ENCODE peak calls at places on chromosomes 7 and 10, in seven cellular contexts. One of them, this sample, is unnamed.

GRCh38 chr10:23432161-23432560 is 6.7 kb upstream of the OTUD1 start:
- DNase-seq in fibroblast of lung: no peak
- DNase-seq in astrocyte of the cerebellum: no peak
- DNase-seq in AG04449: no peak
- DNase-seq in CD4-positive, alpha-beta T cell: no peak
- DNase-seq in endodermal cell: no peak
- DNase-seq in Panc1: no peak
- DNase-seq in this sample: no peak

GRCh38 chr7:93980744-93981479 is 23.2 kb downstream of the BET1 start:
- DNase-seq in fibroblast of lung: no peak
- DNase-seq in astrocyte of the cerebellum: no peak
- DNase-seq in AG04449: no peak
- DNase-seq in CD4-positive, alpha-beta T cell: no peak
- DNase-seq in endodermal cell: no peak
- DNase-seq in Panc1: no peak
- DNase-seq in this sample: no peak

GRCh38 chr7:82131224-82131623 is 312.4 kb downstream of the CACNA2D1 start:
- DNase-seq in fibroblast of lung: peak
- DNase-seq in astrocyte of the cerebellum: no peak
- DNase-seq in AG04449: no peak
- DNase-seq in CD4-positive, alpha-beta T cell: no peak
- DNase-seq in endodermal cell: no peak
- DNase-seq in Panc1: no peak
- DNase-seq in this sample: no peak

GRCh38 chr10:86286591-86287421 is 79.8 kb downstream of the GRID1 start:
- DNase-seq in fibroblast of lung: no peak
- DNase-seq in astrocyte of the cerebellum: no peak
- DNase-seq in AG04449: no peak
- DNase-seq in CD4-positive, alpha-beta T cell: no peak
- DNase-seq in endodermal cell: peak
- DNase-seq in Panc1: no peak
- DNase-seq in this sample: no peak

GRCh38 chr7:122674502-122674901 is 24.4 kb downstream of the RNF133 start:
- DNase-seq in fibroblast of lung: peak
- DNase-seq in astrocyte of the cerebellum: peak
- DNase-seq in AG04449: no peak
- DNase-seq in CD4-positive, alpha-beta T cell: no peak
- DNase-seq in endodermal cell: no peak
- DNase-seq in Panc1: no peak
- DNase-seq in this sample: no peak

GRCh38 chr10:84543077-84543476 is 214.7 kb downstream of the CCSER2 start:
- DNase-seq in fibroblast of lung: no peak
- DNase-seq in astrocyte of the cerebellum: no peak
- DNase-seq in AG04449: no peak
- DNase-seq in CD4-positive, alpha-beta T cell: no peak
- DNase-seq in endodermal cell: peak
- DNase-seq in Panc1: no peak
- DNase-seq in this sample: no peak

GRCh38 chr7:146175716-146176115 is 59.1 kb downstream of the CNTNAP2 start:
- DNase-seq in fibroblast of lung: no peak
- DNase-seq in astrocyte of the cerebellum: no peak
- DNase-seq in AG04449: no peak
- DNase-seq in CD4-positive, alpha-beta T cell: no peak
- DNase-seq in endodermal cell: no peak
- DNase-seq in Panc1: no peak
- DNase-seq in this sample: no peak

GRCh38 chr10:112213836-112214235 is 30.3 kb upstream of the GPAM start:
- DNase-seq in fibroblast of lung: no peak
- DNase-seq in astrocyte of the cerebellum: no peak
- DNase-seq in AG04449: no peak
- DNase-seq in CD4-positive, alpha-beta T cell: no peak
- DNase-seq in endodermal cell: no peak
- DNase-seq in Panc1: no peak
- DNase-seq in this sample: no peak

GRCh38 chr7:12684733-12685132 is 2.7 kb upstream of the ARL4A start:
- DNase-seq in fibroblast of lung: no peak
- DNase-seq in astrocyte of the cerebellum: no peak
- DNase-seq in AG04449: no peak
- DNase-seq in CD4-positive, alpha-beta T cell: no peak
- DNase-seq in endodermal cell: no peak
- DNase-seq in Panc1: no peak
- DNase-seq in this sample: no peak

GRCh38 chr10:5595591-5596590 is 70.5 kb downstream of the ASB13 start:
- DNase-seq in fibroblast of lung: peak
- DNase-seq in astrocyte of the cerebellum: peak
- DNase-seq in AG04449: peak
- DNase-seq in CD4-positive, alpha-beta T cell: no peak
- DNase-seq in endodermal cell: no peak
- DNase-seq in Panc1: peak
- DNase-seq in this sample: no peak

GRCh38 chr10:115773832-115774231 is 499.2 kb downstream of the GFRA1 start:
- DNase-seq in fibroblast of lung: peak
- DNase-seq in astrocyte of the cerebellum: no peak
- DNase-seq in AG04449: no peak
- DNase-seq in CD4-positive, alpha-beta T cell: no peak
- DNase-seq in endodermal cell: no peak
- DNase-seq in Panc1: no peak
- DNase-seq in this sample: no peak

GRCh38 chr7:157008206-157009169 is 2.0 kb downstream of the MNX1 start:
- DNase-seq in fibroblast of lung: no peak
- DNase-seq in astrocyte of the cerebellum: no peak
- DNase-seq in AG04449: no peak
- DNase-seq in CD4-positive, alpha-beta T cell: no peak
- DNase-seq in endodermal cell: peak
- DNase-seq in Panc1: no peak
- DNase-seq in this sample: no peak

GRCh38 chr10:91603931-91604331 is 28.9 kb downstream of the PPP1R3C start:
- DNase-seq in fibroblast of lung: peak
- DNase-seq in astrocyte of the cerebellum: peak
- DNase-seq in AG04449: no peak
- DNase-seq in CD4-positive, alpha-beta T cell: no peak
- DNase-seq in endodermal cell: no peak
- DNase-seq in Panc1: no peak
- DNase-seq in this sample: peak

GRCh38 chr7:17523813-17524741 is 225.6 kb downstream of the AHR start:
- DNase-seq in fibroblast of lung: peak
- DNase-seq in astrocyte of the cerebellum: peak
- DNase-seq in AG04449: no peak
- DNase-seq in CD4-positive, alpha-beta T cell: no peak
- DNase-seq in endodermal cell: no peak
- DNase-seq in Panc1: peak
- DNase-seq in this sample: no peak

GRCh38 chr10:122689146-122689807 is 10.4 kb downstream of the C10orf120 start:
- DNase-seq in fibroblast of lung: no peak
- DNase-seq in astrocyte of the cerebellum: no peak
- DNase-seq in AG04449: no peak
- DNase-seq in CD4-positive, alpha-beta T cell: no peak
- DNase-seq in endodermal cell: no peak
- DNase-seq in Panc1: no peak
- DNase-seq in this sample: no peak

GRCh38 chr7:102072636-102073209 is 213.9 kb upstream of the SH2B2 start:
- DNase-seq in fibroblast of lung: no peak
- DNase-seq in astrocyte of the cerebellum: no peak
- DNase-seq in AG04449: no peak
- DNase-seq in CD4-positive, alpha-beta T cell: no peak
- DNase-seq in endodermal cell: no peak
- DNase-seq in Panc1: no peak
- DNase-seq in this sample: no peak

GRCh38 chr10:7817984-7818294 is 366 bp upstream of the TAF3 start:
- DNase-seq in fibroblast of lung: no peak
- DNase-seq in astrocyte of the cerebellum: no peak
- DNase-seq in AG04449: no peak
- DNase-seq in CD4-positive, alpha-beta T cell: no peak
- DNase-seq in endodermal cell: no peak
- DNase-seq in Panc1: no peak
- DNase-seq in this sample: no peak

GRCh38 chr10:7824251-7824650 is 5.9 kb downstream of the TAF3 start:
- DNase-seq in fibroblast of lung: no peak
- DNase-seq in astrocyte of the cerebellum: no peak
- DNase-seq in AG04449: no peak
- DNase-seq in CD4-positive, alpha-beta T cell: no peak
- DNase-seq in endodermal cell: no peak
- DNase-seq in Panc1: no peak
- DNase-seq in this sample: no peak

GRCh38 chr10:7818295-7819125 is at the start of gene TAF3:
- DNase-seq in fibroblast of lung: peak
- DNase-seq in astrocyte of the cerebellum: peak
- DNase-seq in AG04449: no peak
- DNase-seq in CD4-positive, alpha-beta T cell: peak
- DNase-seq in endodermal cell: peak
- DNase-seq in Panc1: no peak
- DNase-seq in this sample: peak

GRCh38 chr10:7817576-7817975 is 729 bp upstream of the TAF3 start:
- DNase-seq in fibroblast of lung: no peak
- DNase-seq in astrocyte of the cerebellum: no peak
- DNase-seq in AG04449: no peak
- DNase-seq in CD4-positive, alpha-beta T cell: no peak
- DNase-seq in endodermal cell: peak
- DNase-seq in Panc1: no peak
- DNase-seq in this sample: no peak

GRCh38 chr10:7819126-7819470 is 793 bp downstream of the TAF3 start:
- DNase-seq in fibroblast of lung: peak
- DNase-seq in astrocyte of the cerebellum: peak
- DNase-seq in AG04449: no peak
- DNase-seq in CD4-positive, alpha-beta T cell: no peak
- DNase-seq in endodermal cell: peak
- DNase-seq in Panc1: no peak
- DNase-seq in this sample: no peak
- TF ChIP-seq CTCF in fibroblast of lung: peak
- TF ChIP-seq CTCF in astrocyte of the cerebellum: peak
- TF ChIP-seq CTCF in AG04449: peak
- TF ChIP-seq CTCF in CD4-positive, alpha-beta T cell: no peak
- TF ChIP-seq CTCF in endodermal cell: peak
- TF ChIP-seq CTCF in Panc1: peak
- TF ChIP-seq CTCF in this sample: no peak

DNA sequence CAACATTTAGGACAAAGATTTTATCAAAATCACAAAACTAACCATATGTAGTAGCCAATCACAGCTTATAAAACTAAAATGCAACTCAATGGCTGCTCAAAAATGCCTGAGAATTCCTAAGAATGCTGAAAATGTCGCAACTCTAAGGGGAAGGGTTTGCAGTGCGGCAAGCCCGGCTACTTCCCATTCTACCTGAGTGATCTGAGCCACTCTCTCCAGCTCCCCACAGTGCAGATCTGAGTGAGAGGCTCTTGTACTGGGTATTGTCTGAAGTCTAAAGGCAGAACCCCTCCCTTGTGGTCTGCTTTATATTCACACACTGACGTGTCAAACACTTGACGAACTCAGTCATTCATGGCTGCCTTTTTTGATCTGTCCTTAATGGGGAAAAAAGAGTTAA is 28.9 kb downstream of the RAB11FIP2 start:
- DNase-seq in fibroblast of lung: no peak
- DNase-seq in astrocyte of the cerebellum: no peak
- DNase-seq in AG04449: no peak
- DNase-seq in CD4-positive, alpha-beta T cell: no peak
- DNase-seq in endodermal cell: peak
- DNase-seq in Panc1: no peak
- DNase-seq in this sample: no peak
- TF ChIP-seq CTCF in fibroblast of lung: no peak
- TF ChIP-seq CTCF in astrocyte of the cerebellum: no peak
- TF ChIP-seq CTCF in AG04449: no peak
- TF ChIP-seq CTCF in CD4-positive, alpha-beta T cell: no peak
- TF ChIP-seq CTCF in endodermal cell: no peak
- TF ChIP-seq CTCF in Panc1: no peak
- TF ChIP-seq CTCF in this sample: no peak

GRCh38 chr10:72126184-72126871 is 38.0 kb upstream of the SPOCK2 start:
- DNase-seq in fibroblast of lung: peak
- DNase-seq in astrocyte of the cerebellum: peak
- DNase-seq in AG04449: peak
- DNase-seq in CD4-positive, alpha-beta T cell: no peak
- DNase-seq in endodermal cell: no peak
- DNase-seq in Panc1: no peak
- DNase-seq in this sample: no peak
- TF ChIP-seq CTCF in fibroblast of lung: peak
- TF ChIP-seq CTCF in astrocyte of the cerebellum: peak
- TF ChIP-seq CTCF in AG04449: peak
- TF ChIP-seq CTCF in CD4-positive, alpha-beta T cell: peak
- TF ChIP-seq CTCF in endodermal cell: peak
- TF ChIP-seq CTCF in Panc1: peak
- TF ChIP-seq CTCF in this sample: peak

GRCh38 chr10:110871236-110872084 is at the start of gene PDCD4:
- DNase-seq in fibroblast of lung: peak
- DNase-seq in astrocyte of the cerebellum: peak
- DNase-seq in AG04449: peak
- DNase-seq in CD4-positive, alpha-beta T cell: peak
- DNase-seq in endodermal cell: peak
- DNase-seq in Panc1: peak
- DNase-seq in this sample: peak

GRCh38 chr10:110873951-110874350 is 2.2 kb downstream of the PDCD4 start:
- DNase-seq in fibroblast of lung: no peak
- DNase-seq in astrocyte of the cerebellum: no peak
- DNase-seq in AG04449: no peak
- DNase-seq in CD4-positive, alpha-beta T cell: no peak
- DNase-seq in endodermal cell: no peak
- DNase-seq in Panc1: no peak
- DNase-seq in this sample: no peak

GRCh38 chr10:110872984-110873569 is 1.3 kb downstream of the PDCD4 start:
- DNase-seq in fibroblast of lung: no peak
- DNase-seq in astrocyte of the cerebellum: no peak
- DNase-seq in AG04449: no peak
- DNase-seq in CD4-positive, alpha-beta T cell: no peak
- DNase-seq in endodermal cell: no peak
- DNase-seq in Panc1: no peak
- DNase-seq in this sample: no peak

GRCh38 chr10:110870823-110871235 is 899 bp upstream of the PDCD4 start:
- DNase-seq in fibroblast of lung: no peak
- DNase-seq in astrocyte of the cerebellum: no peak
- DNase-seq in AG04449: no peak
- DNase-seq in CD4-positive, alpha-beta T cell: no peak
- DNase-seq in endodermal cell: no peak
- DNase-seq in Panc1: no peak
- DNase-seq in this sample: no peak

DNA sequence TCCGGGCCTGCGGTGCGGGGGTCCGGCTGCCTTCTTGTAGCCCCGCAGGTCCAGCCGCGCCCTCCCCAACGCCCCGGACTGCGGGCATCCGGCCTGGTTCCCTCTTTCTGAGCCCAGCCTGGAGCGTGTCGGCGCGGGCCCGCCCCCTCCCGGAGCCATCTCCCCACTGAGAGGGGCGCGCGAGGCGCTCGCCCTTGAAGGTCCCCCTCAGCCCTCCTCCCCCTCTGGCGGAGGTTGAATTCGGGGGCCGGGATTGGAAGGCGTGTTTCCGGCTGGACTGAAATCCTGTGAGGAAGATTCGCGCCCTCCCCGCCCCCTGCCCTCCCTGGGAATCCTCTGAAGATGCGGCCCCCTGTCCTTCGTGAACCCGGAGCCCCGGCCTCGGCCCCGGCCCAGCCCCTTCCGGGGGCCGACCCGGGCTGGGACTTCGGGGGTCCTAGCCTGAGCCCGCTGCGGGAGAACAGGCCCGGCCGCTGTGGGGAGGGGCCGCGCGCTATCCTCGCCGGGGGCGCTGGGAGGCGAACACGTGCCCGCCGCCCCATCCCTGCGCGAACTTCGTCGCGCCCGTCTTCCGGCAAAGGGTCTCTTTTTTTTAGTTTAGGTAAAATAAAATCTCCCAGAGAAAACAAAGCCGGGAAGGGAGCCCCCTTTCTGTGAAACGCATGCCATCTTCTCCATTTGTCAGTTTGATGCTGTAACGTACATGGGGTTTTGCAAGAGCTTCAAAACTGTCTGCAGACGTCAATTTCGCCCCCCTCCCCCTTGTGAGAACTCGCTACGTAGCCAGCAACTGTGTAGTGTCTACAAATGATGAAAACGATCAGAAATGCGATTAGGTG is 636 bp downstream of the PDCD4 start:
- DNase-seq in fibroblast of lung: peak
- DNase-seq in astrocyte of the cerebellum: no peak
- DNase-seq in AG04449: peak
- DNase-seq in CD4-positive, alpha-beta T cell: peak
- DNase-seq in endodermal cell: peak
- DNase-seq in Panc1: no peak
- DNase-seq in this sample: no peak
- TF ChIP-seq CTCF in fibroblast of lung: peak
- TF ChIP-seq CTCF in astrocyte of the cerebellum: peak
- TF ChIP-seq CTCF in AG04449: peak
- TF ChIP-seq CTCF in CD4-positive, alpha-beta T cell: peak
- TF ChIP-seq CTCF in endodermal cell: peak
- TF ChIP-seq CTCF in Panc1: peak
- TF ChIP-seq CTCF in this sample: no peak

This sample was measured in esophagus muscularis mucosa.